ENCODE peak calls at places on chromosome 6, in four cellular contexts. Y, K, F and Q are unnamed samples.

GRCh38 chr6:138485005-138485545 is 14.2 kb downstream of the NHSL1 start:
- DNase-seq in K (no peak), F (no peak), Y (no peak), Q (no peak)

GRCh38 chr6:116255246-116255800 is 1.4 kb upstream of the TSPYL4 start:
- DNase-seq in K (peak; percentile 65), F (no peak), Y (no peak), Q (no peak)

GRCh38 chr6:116144590-116144989 is 18.7 kb upstream of the COL10A1 start:
- DNase-seq in K (peak; percentile 69), F (no peak), Y (no peak), Q (no peak)

GRCh38 chr6:168828800-168829199 is 387.8 kb downstream of the SMOC2 start:
- DNase-seq in K (no peak), Y (no peak), F (no peak), Q (no peak)

GRCh38 chr6:128899651-128900050 is 16.7 kb downstream of the LAMA2 start:
- DNase-seq in Y (no peak), K (no peak), F (no peak), Q (no peak)

GRCh38 chr6:90284236-90284744 is 12.4 kb downstream of the BACH2 start:
- DNase-seq in Y (no peak), F (peak; percentile 21), K (no peak), Q (peak; percentile 45)

GRCh38 chr6:18048953-18049630 is 61.7 kb upstream of the KIF13A start:
- DNase-seq in Y (no peak), F (no peak), K (no peak), Q (peak; percentile 4)

GRCh38 chr6:112241820-112242443 is 12.4 kb downstream of the LAMA4 start:
- DNase-seq in F (no peak), Y (no peak), K (no peak), Q (no peak)

GRCh38 chr6:144036064-144036873 is 28.2 kb upstream of the PLAGL1 start:
- DNase-seq in K (peak; percentile 21), F (peak; percentile 39), Y (peak; percentile 55), Q (peak; percentile 13)

GRCh38 chr6:157434349-157435016 is 53.5 kb downstream of the ZDHHC14 start:
- DNase-seq in F (peak; percentile 36), Y (no peak), K (peak; percentile 90), Q (no peak)

GRCh38 chr6:11575408-11576033 is 38.0 kb downstream of the TMEM170B start:
- DNase-seq in Y (no peak), K (peak; percentile 82), F (peak; percentile 57), Q (peak; percentile 87)

GRCh38 chr6:108115598-108116058 is 41.1 kb upstream of the OSTM1 start:
- DNase-seq in K (peak; percentile 47), Y (no peak), F (peak; percentile 26), Q (peak; percentile 35)

GRCh38 chr6:108113557-108114519 is 39.3 kb upstream of the OSTM1 start:
- DNase-seq in Y (no peak), F (no peak), K (peak; percentile 41), Q (peak; percentile 27)

GRCh38 chr6:108116424-108116780 is 41.9 kb upstream of the OSTM1 start:
- DNase-seq in K (no peak), F (no peak), Y (no peak), Q (no peak)

GRCh38 chr6:108116781-108117426 is 42.4 kb upstream of the OSTM1 start:
- DNase-seq in F (no peak), K (no peak), Y (no peak), Q (no peak)

DNA sequence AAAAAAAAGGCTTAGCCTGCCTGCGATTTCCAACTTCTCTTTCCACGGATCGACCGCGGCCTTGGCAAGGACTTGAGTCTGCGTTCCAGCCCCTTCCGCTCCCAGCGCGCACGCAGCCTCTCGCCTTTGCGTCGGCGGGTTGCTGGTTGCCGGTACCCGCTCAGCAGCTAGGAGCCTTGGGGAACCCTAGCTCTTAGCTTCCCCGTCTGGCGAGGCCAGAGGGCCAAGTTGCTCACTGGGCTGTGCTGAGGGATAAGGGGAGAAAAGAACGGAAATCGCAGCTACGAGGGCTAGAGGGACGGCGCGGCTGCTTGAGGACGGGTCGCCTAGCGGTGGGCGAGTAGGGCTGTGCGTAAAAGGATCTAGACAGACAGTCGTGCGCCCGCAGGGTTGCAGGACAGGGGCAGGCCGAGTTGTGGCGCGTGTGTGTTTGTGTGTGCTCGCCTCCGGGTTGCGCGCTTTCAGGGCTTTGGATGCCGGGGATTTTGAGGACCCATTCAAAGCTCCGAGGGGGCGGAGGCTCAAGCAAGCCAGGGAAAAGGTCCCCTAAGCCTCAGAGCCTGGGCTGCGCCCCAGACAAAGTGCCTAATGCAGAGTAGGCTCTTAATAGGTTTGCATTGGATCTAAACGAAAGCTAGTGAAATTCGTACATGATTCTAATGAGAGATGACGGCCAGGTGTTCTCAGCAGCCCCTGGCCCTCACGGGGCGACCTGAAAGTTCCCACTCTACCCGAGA is 40.5 kb upstream of the OSTM1 start:
- DNase-seq in K (no peak), Y (peak; percentile 69), F (peak; percentile 36), Q (no peak)
- H3K4me3 ChIP-seq in K (no peak overlapping the region), Y (no peak overlapping the region), F (peak overlapping the region; percentile 33), Q (no peak overlapping the region)

DNA sequence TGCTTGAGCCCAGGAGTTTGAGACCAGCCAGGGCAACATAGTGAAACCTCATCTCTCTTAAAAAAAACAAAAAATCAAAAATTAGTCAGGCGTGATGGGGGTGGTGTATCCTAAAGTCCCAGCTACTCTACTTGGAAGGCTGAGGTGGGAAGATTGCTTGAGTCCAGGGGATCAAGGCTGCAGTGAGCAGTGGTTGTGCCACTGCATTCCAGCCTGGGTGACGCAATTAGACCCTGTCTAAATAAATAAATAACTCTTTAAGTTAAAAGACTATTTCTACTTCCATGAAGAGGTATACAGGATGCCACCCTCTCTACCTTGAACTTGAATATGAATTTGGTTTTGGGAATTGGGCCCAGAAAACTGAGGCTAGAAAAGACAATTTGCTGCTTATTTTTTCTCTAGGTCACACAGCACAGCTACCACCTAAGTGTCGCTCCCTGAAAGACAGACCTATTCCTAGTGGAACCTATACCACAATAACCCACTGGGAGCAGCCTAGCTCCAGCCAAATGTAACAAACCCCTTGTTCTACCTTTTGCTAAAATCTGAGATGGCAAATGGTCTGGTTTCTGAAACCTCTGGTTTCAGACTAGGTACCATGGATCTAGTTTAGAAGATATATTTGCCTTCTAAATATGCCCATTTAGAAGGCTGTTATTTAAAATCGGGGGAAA is 35.2 kb downstream of the HMGCLL1 start:
- DNase-seq in Y (no peak), F (no peak), K (peak; percentile 21), Q (no peak)
- TF ChIP-seq CTCF in Y (no peak), F (no peak), K (no peak), Q (no peak)

DNA sequence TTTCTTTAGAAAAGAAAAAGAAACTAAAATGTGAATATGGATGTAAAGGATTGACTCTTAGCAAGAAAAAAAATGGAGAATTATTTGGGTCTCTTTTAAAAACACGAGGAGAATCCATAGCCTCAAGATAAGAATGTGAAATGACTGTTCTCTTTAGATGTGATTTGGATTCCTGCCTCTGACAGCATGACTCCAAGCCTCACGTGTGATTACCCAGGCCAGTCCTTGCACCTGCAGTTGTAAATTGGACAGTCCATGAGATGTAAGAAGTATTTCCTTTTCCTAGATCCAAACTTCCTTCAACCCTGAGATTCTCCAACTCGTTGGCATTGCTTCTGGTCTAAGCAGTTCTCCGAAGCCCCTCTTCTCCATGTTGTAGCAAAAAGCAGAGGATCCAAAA is 31.9 kb downstream of the SLC2A12 start:
- DNase-seq in F (no peak), K (no peak), Y (no peak), Q (no peak)
- H3K4me3 ChIP-seq in F (no peak overlapping the region), K (no peak overlapping the region), Y (no peak overlapping the region), Q (no peak overlapping the region)

DNA sequence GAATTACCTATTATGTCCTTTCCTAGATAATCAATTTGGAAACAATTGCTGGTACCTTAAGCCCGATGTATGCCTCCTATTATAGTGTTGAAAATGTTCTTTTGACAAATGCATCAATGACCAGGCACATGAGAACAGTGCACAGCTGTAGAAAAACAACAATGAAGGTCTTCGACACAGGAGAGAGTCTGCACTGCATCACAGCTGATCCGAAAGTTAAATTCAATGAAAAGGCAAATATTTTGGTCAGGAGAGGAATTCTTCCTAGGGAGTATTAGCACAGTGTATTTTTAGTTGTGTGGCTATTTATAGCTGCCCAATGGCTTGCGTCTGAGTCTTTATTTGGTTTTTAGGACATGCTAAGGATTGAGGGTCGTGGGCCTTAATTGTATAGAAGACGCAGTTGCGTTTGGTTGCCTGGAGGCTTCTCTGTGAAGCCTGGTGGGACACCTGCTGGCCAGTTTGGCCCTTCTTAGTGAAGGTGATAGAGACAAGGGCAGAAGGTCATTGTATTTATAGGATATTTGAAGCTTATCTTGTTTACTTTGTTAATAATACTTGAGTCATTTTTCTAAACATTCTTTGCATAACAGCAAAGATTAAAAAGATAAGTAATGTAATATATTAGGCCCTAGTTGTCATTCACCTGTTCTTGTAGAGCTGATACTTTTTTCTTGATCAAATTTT is 72.3 kb downstream of the CDYL start:
- DNase-seq in K (peak; percentile 62), Y (no peak), F (no peak), Q (peak; percentile 53)
- TF ChIP-seq CTCF in K (peak; percentile 81), Y (no peak), F (peak; percentile 28), Q (peak; percentile 43)

DNA sequence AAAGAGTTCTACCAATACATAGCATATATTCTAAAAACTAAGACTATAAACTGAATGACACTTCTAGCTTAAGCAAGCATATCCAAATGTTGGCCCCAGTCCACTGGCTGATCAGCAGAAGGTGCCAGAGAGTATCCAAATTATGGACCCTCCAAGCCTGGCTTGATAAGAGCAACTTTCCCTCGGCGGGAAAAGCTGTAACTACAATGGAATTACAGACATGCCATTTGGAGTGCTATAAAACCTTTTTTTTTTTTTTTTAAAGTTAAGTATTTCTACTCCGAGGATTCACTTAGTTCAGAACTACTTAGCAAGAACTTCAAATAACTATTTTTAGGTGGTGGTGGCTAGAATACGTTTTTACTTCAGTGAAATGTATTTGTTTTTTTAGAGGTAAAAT is 94.6 kb downstream of the EPB41L2 start:
- DNase-seq in K (no peak), F (peak; percentile 25), Y (no peak), Q (no peak)
- H3K4me3 ChIP-seq in K (no peak overlapping the region), F (peak overlapping the region; percentile 52), Y (no peak overlapping the region), Q (no peak overlapping the region)